ENCODE peak calls at places on chromosomes 13 and 19, in nine cellular contexts. S is RWPE2, M is left lung, H is GM12864, Z is GM13976, B is mesothelial cell of epicardium, K is bronchial epithelial cell, O is fibroblast of mammary gland, R is uterus. L is an unnamed sample.
A peak's percentile ranks its signal among the peaks of the same experiment; 100 is the strongest.

GRCh38 chr19:746208-746819 is 4.6 kb upstream of the MISP start:
- DNase-seq in S (no peak), M (no peak), H (no peak), Z (no peak), B (no peak), K (no peak), O (no peak), R (no peak), L (no peak)

GRCh38 chr19:35040826-35041547 is 534 bp upstream of the HPN start:
- DNase-seq in S (peak; percentile 52), M (peak; percentile 94), H (no peak), Z (no peak), B (no peak), K (no peak), O (no peak), R (peak; percentile 86), L (peak; percentile 94)

GRCh38 chr19:5536337-5536894 is 31.3 kb downstream of the TINCR start:
- DNase-seq in S (no peak), M (peak; percentile 82), H (no peak), Z (no peak), B (peak; percentile 41), K (peak; percentile 25), O (peak; percentile 14), R (no peak), L (peak; percentile 26)

GRCh38 chr19:53927745-53928144 is 18.7 kb downstream of the CACNG7 start:
- DNase-seq in S (no peak), M (no peak), H (no peak), Z (no peak), B (peak; percentile 58), K (peak; percentile 29), O (peak; percentile 66), R (no peak), L (no peak)

GRCh38 chr19:1070576-1070930 is 3.6 kb downstream of the ARHGAP45 start:
- DNase-seq in S (no peak), M (peak; percentile 59), H (no peak), Z (no peak), B (no peak), K (no peak), O (no peak), R (no peak), L (no peak)

GRCh38 chr19:35882074-35882832 is 13.9 kb downstream of the APLP1 start:
- DNase-seq in S (no peak), M (no peak), H (peak; percentile 27), Z (peak; percentile 70), B (no peak), K (peak; percentile 76), O (peak; percentile 84), R (peak; percentile 60), L (no peak)

GRCh38 chr13:114071441-114071840 is 61.0 kb downstream of the RASA3 start:
- DNase-seq in S (no peak), M (no peak), H (no peak), Z (no peak), B (no peak), K (no peak), O (no peak), R (peak; percentile 16), L (peak; percentile 15)

GRCh38 chr19:49432141-49433073 is 7.2 kb downstream of the GFY start:
- DNase-seq in S (no peak), M (peak; percentile 37), H (no peak), Z (peak; percentile 63), B (no peak), K (no peak), O (no peak), R (no peak), L (no peak)

GRCh38 chr13:43316997-43317396 is 293.6 kb downstream of the DNAJC15 start:
- DNase-seq in S (no peak), M (no peak), H (no peak), Z (no peak), B (no peak), K (peak; percentile 31), O (peak; percentile 68), R (peak; percentile 19), L (peak; percentile 36)

GRCh38 chr13:114089751-114090400 is 42.5 kb downstream of the RASA3 start:
- DNase-seq in S (peak; percentile 17), M (no peak), H (no peak), Z (no peak), B (no peak), K (no peak), O (no peak), R (no peak), L (no peak)

GRCh38 chr13:83008496-83008895 is 873.8 kb downstream of the SLITRK1 start:
- DNase-seq in S (no peak), M (no peak), H (no peak), Z (no peak), B (no peak), K (no peak), O (no peak), R (no peak), L (no peak)

DNA sequence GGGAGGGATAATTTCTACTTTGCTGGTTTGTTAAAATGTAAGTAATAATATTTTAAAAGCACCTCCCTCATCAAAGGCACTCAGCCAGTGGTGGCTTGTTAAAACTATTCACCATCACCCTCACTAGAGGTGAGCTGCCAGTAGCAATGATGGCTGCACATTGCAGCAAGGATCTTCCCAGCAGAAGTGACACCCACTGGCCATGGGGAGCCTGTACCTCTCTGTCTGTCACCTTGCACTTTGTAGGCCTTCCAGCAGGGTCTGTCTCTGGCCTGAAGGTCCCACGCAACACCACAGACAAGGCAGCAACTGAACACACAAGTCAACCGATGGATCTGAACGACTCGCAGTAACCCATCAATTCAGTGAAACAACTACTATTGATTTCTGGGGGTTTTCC is 47.3 kb upstream of the C13orf42 start:
- DNase-seq in S (no peak), M (no peak), H (no peak), Z (no peak), B (no peak), K (no peak), O (no peak), R (no peak), L (no peak)
- TF ChIP-seq CTCF in S (no peak), M (no peak), H (no peak), Z (no peak), B (no peak), K (no peak), O (no peak), R (no peak), L (no peak)

GRCh38 chr19:33373701-33374405 is at the start of gene CEBPG:
- DNase-seq in S (no peak), M (peak; percentile 97), H (no peak), Z (peak; percentile 80), B (no peak), K (no peak), O (peak; percentile 30), R (peak; percentile 48), L (peak; percentile 57)
- TF ChIP-seq CTCF in S (peak; percentile 47), M (no peak), H (no peak), Z (peak; percentile 12), B (no peak), K (peak; percentile 7), O (no peak), R (no peak), L (no peak)

GRCh38 chr19:2661615-2662014 is 40.9 kb downstream of the GNG7 start:
- DNase-seq in S (no peak), M (peak; percentile 3), H (no peak), Z (no peak), B (no peak), K (no peak), O (peak; percentile 39), R (no peak), L (no peak)

GRCh38 chr19:2659856-2660432 is 42.5 kb downstream of the GNG7 start:
- DNase-seq in S (no peak), M (peak; percentile 10), H (no peak), Z (no peak), B (no peak), K (no peak), O (no peak), R (no peak), L (no peak)

GRCh38 chr19:2665103-2665502 is 37.4 kb downstream of the GNG7 start:
- DNase-seq in S (no peak), M (peak; percentile 39), H (no peak), Z (no peak), B (no peak), K (no peak), O (no peak), R (no peak), L (no peak)

GRCh38 chr19:2666344-2666994 is 36.0 kb downstream of the GNG7 start:
- DNase-seq in S (no peak), M (no peak), H (no peak), Z (no peak), B (no peak), K (no peak), O (no peak), R (no peak), L (no peak)

DNA sequence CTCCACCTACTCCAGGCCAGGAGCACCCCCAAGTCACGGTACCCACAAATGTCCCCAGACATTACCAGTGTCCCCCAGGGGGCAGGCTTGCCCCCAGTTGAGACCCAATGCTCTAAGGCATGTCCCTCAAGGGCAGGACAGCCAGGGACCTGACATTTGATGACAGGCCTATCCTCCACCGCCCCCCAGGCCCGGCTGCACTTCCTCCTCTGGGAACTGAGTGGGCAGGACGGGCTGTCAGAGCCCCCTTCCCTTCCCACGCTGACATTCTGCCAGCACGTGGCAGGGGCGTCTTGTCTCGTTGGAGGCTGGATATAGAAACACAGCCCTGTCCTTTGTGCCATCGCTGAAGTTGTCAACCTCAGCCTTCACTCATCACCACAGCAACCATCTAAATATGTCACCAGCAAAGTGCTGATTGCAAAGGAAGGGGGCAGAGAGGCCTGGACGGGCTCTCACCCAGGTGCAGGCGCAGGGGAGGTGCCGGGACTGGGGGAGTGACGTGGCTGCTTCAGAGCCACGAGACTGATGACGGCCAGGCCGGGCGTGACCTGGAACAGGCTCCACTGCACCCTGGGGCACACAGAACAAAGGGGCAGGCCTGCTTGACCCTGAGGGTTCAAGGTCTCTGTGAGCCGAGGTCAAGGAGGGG is 38.4 kb downstream of the GNG7 start:
- DNase-seq in S (no peak), M (peak; percentile 51), H (peak; percentile 50), Z (peak; percentile 82), B (no peak), K (no peak), O (no peak), R (no peak), L (no peak)
- TF ChIP-seq CTCF in S (no peak), M (no peak), H (peak; percentile 29), Z (peak; percentile 39), B (no peak), K (no peak), O (peak; percentile 10), R (no peak), L (no peak)

GRCh38 chr13:28545583-28546333 is 50.8 kb upstream of the FLT1 start:
- DNase-seq in S (no peak), M (no peak), H (no peak), Z (no peak), B (no peak), K (no peak), O (no peak), R (no peak), L (no peak)

GRCh38 chr13:28550721-28551497 is 56.0 kb upstream of the FLT1 start:
- DNase-seq in S (no peak), M (no peak), H (no peak), Z (no peak), B (no peak), K (no peak), O (no peak), R (no peak), L (no peak)

GRCh38 chr13:28548468-28548867 is 53.5 kb upstream of the FLT1 start:
- DNase-seq in S (no peak), M (no peak), H (no peak), Z (no peak), B (no peak), K (no peak), O (no peak), R (no peak), L (no peak)

GRCh38 chr13:28551498-28551895 is 56.6 kb upstream of the FLT1 start:
- DNase-seq in S (no peak), M (no peak), H (no peak), Z (no peak), B (no peak), K (no peak), O (no peak), R (no peak), L (no peak)

GRCh38 chr13:28548872-28549271 is 53.9 kb upstream of the FLT1 start:
- DNase-seq in S (no peak), M (no peak), H (no peak), Z (no peak), B (no peak), K (no peak), O (no peak), R (no peak), L (no peak)
- TF ChIP-seq CTCF in S (no peak), M (no peak), H (no peak), Z (no peak), B (no peak), K (no peak), O (peak; percentile 19), R (no peak), L (no peak)